ENCODE peak calls at places on chromosomes 7 and 10, in four cellular contexts. J, C, O and Z are unnamed samples.

GRCh38 chr7:99090811-99091582 is 52.9 kb downstream of the SMURF1 start:
- DNase-seq in J (no peak), C (peak), O (no peak), Z (peak)

GRCh38 chr7:159103382-159104187 is 41.1 kb downstream of the VIPR2 start:
- DNase-seq in O (no peak), J (peak), C (no peak), Z (no peak)

GRCh38 chr7:1922071-1922869 is 252.2 kb downstream of the ELFN1 start:
- DNase-seq in J (no peak), C (no peak), O (no peak), Z (peak)

GRCh38 chr7:90175667-90176066 is 21.4 kb downstream of the STEAP1 start:
- DNase-seq in C (no peak), O (no peak), J (no peak), Z (no peak)

GRCh38 chr7:53218730-53219504 is 183.5 kb downstream of the POM121L12 start:
- DNase-seq in J (no peak), C (no peak), O (no peak), Z (no peak)

GRCh38 chr7:55425141-55425752 is 60.1 kb downstream of the LANCL2 start:
- DNase-seq in O (no peak), J (no peak), C (no peak), Z (no peak)

GRCh38 chr10:78863121-78863520 is 205.6 kb upstream of the ZMIZ1 start:
- DNase-seq in O (no peak), C (no peak), J (no peak), Z (no peak)

GRCh38 chr10:101901340-101901739 is 57.7 kb upstream of the KCNIP2 start:
- DNase-seq in C (no peak), O (no peak), J (no peak), Z (no peak)

GRCh38 chr10:16847644-16848043 is 30.4 kb upstream of the RSU1 start:
- DNase-seq in J (no peak), C (peak), O (no peak), Z (no peak)

GRCh38 chr10:34223658-34224057 is 591.4 kb downstream of the PARD3 start:
- DNase-seq in J (no peak), O (no peak), C (no peak), Z (no peak)

GRCh38 chr7:1700536-1701333 is 30.7 kb downstream of the ELFN1 start:
- DNase-seq in O (no peak), C (no peak), J (no peak), Z (no peak)

GRCh38 chr10:125081931-125082330 is 78.4 kb downstream of the CTBP2 start:
- DNase-seq in O (no peak), J (no peak), C (no peak), Z (no peak)

GRCh38 chr7:46058424-46058823 is 137.4 kb upstream of the IGFBP3 start:
- DNase-seq in C (peak), J (no peak), O (no peak), Z (no peak)

GRCh38 chr7:110090113-110090820 is 1000.7 kb upstream of the LRRN3 start:
- DNase-seq in J (no peak), C (peak), O (no peak), Z (peak)

GRCh38 chr10:97069576-97070362 is 116.0 kb downstream of the SLIT1 start:
- DNase-seq in O (no peak), J (no peak), C (peak), Z (peak)

GRCh38 chr10:126872768-126873167 is 32.5 kb upstream of the DOCK1 start:
- DNase-seq in J (no peak), O (no peak), C (peak), Z (no peak)

GRCh38 chr10:79927111-79927828 is 21.6 kb downstream of the SFTPD start:
- DNase-seq in O (peak), C (no peak), J (no peak), Z (no peak)

GRCh38 chr7:101803203-101804086 is 14.0 kb upstream of the CUX1 start:
- DNase-seq in J (no peak), C (no peak), O (no peak), Z (no peak)

GRCh38 chr7:100817097-100817496 is 10.2 kb downstream of the EPHB4 start:
- DNase-seq in J (no peak), C (no peak), O (no peak), Z (no peak)

GRCh38 chr10:28201666-28202400 is 101.0 kb downstream of the MPP7 start:
- DNase-seq in C (peak), O (no peak), J (no peak), Z (no peak)

GRCh38 chr10:95246582-95247051 is 44.2 kb downstream of the PDLIM1 start:
- DNase-seq in C (peak), J (peak), O (peak), Z (peak)

GRCh38 chr7:107162466-107162865 is 6.3 kb upstream of the HBP1 start:
- DNase-seq in J (no peak), C (no peak), O (no peak), Z (no peak)

GRCh38 chr10:24716295-24716694 is 7.4 kb downstream of the ARHGAP21 start:
- DNase-seq in O (peak), C (no peak), J (no peak), Z (no peak)

GRCh38 chr10:95864906-95865813 is 42.6 kb upstream of the CC2D2B start:
- DNase-seq in C (peak), J (peak), O (no peak), Z (peak)

GRCh38 chr7:134891262-134892001 is 94.9 kb upstream of the AGBL3 start:
- DNase-seq in J (peak), C (peak), O (peak), Z (peak)

GRCh38 chr10:103543617-103544525 is 50.4 kb downstream of the NEURL1 start:
- DNase-seq in O (peak), C (no peak), J (no peak), Z (no peak)

GRCh38 chr7:150404172-150404784 is 25.1 kb downstream of the ZNF775 start:
- DNase-seq in O (no peak), C (no peak), J (no peak), Z (no peak)

GRCh38 chr10:101453791-101454718 is 100.1 kb downstream of the BTRC start:
- DNase-seq in J (no peak), O (no peak), C (peak), Z (peak)

GRCh38 chr7:18508441-18509427 is 13.2 kb downstream of the HDAC9 start:
- DNase-seq in J (no peak), C (peak), O (no peak), Z (peak)

GRCh38 chr7:95421847-95422444 is 12.9 kb downstream of the PON2 start:
- DNase-seq in O (no peak), J (no peak), C (peak), Z (no peak)

GRCh38 chr7:155594961-155595366 is 48.6 kb upstream of the CNPY1 start:
- DNase-seq in C (no peak), J (no peak), O (peak), Z (no peak)

GRCh38 chr10:48683893-48684292 is 780 bp upstream of the WDFY4 start:
- DNase-seq in J (no peak), O (no peak), C (no peak), Z (no peak)

GRCh38 chr7:18895456-18895855 is 222.0 kb downstream of the TWIST1 start:
- DNase-seq in J (no peak), C (peak), O (no peak), Z (no peak)

GRCh38 chr7:130566168-130566897 is 74.4 kb downstream of the MEST start:
- DNase-seq in C (peak), J (peak), O (no peak), Z (no peak)

GRCh38 chr7:130559184-130559583 is 67.3 kb downstream of the MEST start:
- DNase-seq in J (no peak), C (no peak), O (no peak), Z (no peak)

GRCh38 chr7:130566898-130567280 is 75.0 kb downstream of the MEST start:
- DNase-seq in J (no peak), C (no peak), O (no peak), Z (no peak)

DNA sequence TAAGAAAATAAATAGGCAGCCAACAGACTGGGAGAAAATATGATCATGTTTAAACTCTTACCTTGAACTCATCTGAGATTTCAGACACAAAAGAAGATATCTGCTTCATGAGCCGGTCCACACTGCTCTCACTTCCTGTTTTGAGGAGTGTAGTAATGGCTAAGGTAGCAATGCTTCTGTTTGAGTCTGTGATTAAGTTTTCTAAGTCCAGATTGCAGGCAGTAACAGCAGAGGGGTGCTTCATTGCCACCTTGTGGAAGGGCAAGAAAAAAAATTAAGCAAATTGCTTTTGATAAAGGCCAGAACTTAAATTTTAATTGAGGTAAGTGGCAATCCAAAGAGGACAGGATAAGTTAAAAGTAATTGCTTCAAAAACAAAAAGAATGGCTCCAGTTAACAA is 69.1 kb downstream of the MEST start:
- DNase-seq in J (no peak), O (no peak), C (peak), Z (peak)
- TF ChIP-seq CTCF in J (no peak), O (no peak), C (peak), Z (peak)

GRCh38 chr7:79453558-79454324 is at the start of gene MAGI2:
- DNase-seq in O (peak), C (peak), J (peak), Z (no peak)

GRCh38 chr7:79452495-79453265 is 787 bp downstream of the MAGI2 start:
- DNase-seq in C (peak), O (no peak), J (peak), Z (no peak)

GRCh38 chr7:79454325-79454960 is 976 bp upstream of the MAGI2 start:
- DNase-seq in O (no peak), C (peak), J (peak), Z (no peak)

GRCh38 chr7:79452032-79452494 is 1.4 kb downstream of the MAGI2 start:
- DNase-seq in J (peak), O (peak), C (peak), Z (peak)

DNA sequence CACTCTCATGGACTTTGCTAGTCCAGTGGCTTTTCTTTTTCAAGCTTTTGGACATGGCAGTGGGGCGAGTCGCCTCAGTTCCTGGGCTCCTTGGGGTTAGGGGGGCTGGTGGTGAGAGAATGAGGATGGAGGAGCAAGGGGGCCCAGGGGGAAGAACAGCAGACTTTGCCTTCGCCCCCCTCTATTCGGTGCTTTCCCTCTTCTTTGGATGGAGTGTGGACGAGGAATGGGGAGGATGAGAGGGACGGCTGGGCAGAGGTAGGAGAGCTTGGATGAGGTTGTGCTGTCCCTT is 255 bp downstream of the MAGI2 start:
- DNase-seq in J (peak), C (no peak), O (no peak), Z (no peak)
- H3K4me3 ChIP-seq in J (peak), C (peak), O (peak), Z (peak)

DNA sequence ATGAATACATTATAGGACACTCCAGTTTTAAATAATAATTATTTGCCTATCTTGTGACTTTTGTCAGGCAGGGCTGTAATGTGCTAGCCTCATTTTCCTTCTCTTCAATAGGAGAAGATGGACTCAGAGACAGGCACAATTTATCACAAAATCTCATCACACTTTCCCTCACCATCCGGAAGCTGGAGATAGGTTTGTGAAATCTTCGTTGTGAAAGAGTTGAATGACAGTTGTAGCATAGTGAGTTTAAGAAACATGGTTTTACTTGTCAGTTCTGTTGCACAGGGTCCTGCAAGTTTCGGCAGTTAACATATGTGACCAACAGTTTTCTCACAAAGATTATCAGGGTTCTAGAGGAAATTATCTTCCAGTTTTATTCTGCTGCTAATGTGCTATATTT is 37.7 kb upstream of the MAP3K8 start:
- DNase-seq in O (no peak), C (no peak), J (no peak), Z (no peak)
- TF ChIP-seq CTCF in O (no peak), C (no peak), J (no peak), Z (no peak)

DNA sequence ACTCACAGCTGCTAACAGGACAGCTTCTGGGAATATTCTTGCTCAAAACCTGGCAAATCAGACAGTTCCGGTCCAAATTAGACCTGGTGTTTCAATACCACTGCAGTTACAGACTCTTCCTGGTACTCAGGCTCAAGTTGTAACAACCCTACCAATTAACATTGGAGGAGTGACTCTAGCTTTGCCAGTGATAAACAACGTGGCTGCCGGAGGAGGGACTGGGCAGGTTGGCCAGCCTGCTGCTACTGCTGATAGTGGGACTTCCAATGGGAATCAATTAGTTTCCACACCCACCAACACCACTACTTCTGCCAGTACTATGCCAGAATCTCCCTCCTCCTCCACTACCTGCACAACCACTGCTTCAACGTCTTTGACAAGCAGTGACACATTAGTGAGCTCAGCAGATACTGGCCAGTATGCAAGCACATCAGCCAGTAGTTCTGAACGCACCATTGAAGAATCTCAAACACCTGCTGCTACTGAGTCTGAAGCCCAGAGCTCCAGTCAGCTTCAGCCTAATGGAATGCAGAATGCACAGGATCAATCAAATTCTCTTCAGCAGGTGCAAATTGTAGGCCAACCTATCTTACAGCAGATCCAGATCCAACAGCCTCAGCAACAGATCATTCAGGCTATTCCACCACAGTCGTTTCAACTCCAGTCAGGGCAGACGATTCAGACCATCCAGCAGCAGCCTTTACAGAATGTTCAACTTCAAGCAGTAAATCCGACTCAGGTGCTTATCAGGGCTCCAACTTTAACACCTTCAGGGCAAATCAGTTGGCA is 2.1 kb downstream of the SP4 start:
- DNase-seq in O (no peak), C (no peak), J (no peak), Z (no peak)
- H3K4me3 ChIP-seq in O (no peak), C (no peak), J (no peak), Z (no peak)